ENCODE peak calls at places on chromosomes 2 and 18, in seven cellular contexts. One of them, this sample, is unnamed.

GRCh38 chr2:109173311-109174171 is 44.5 kb downstream of the SH3RF3 start:
- DNase-seq in A549: no peak
- DNase-seq in erythroblast: peak
- DNase-seq in GM12878: no peak
- DNase-seq in tibial nerve: peak
- DNase-seq in upper lobe of left lung: no peak
- DNase-seq in stomach: peak
- DNase-seq in this sample: peak

GRCh38 chr18:55997156-55997561 is 409.2 kb upstream of the TCF4 start:
- DNase-seq in GM12878: no peak
- DNase-seq in upper lobe of left lung: no peak
- DNase-seq in A549: no peak
- DNase-seq in stomach: no peak
- DNase-seq in tibial nerve: no peak
- DNase-seq in erythroblast: no peak
- DNase-seq in this sample: no peak

GRCh38 chr2:127634066-127634617 is 11.8 kb upstream of the GPR17 start:
- DNase-seq in GM12878: no peak
- DNase-seq in upper lobe of left lung: no peak
- DNase-seq in stomach: no peak
- DNase-seq in tibial nerve: no peak
- DNase-seq in A549: no peak
- DNase-seq in erythroblast: no peak
- DNase-seq in this sample: no peak

GRCh38 chr2:228522276-228522675 is 340.8 kb upstream of the SPHKAP start:
- DNase-seq in upper lobe of left lung: no peak
- DNase-seq in stomach: no peak
- DNase-seq in tibial nerve: no peak
- DNase-seq in A549: no peak
- DNase-seq in GM12878: no peak
- DNase-seq in erythroblast: no peak
- DNase-seq in this sample: no peak

GRCh38 chr18:38025433-38026038 is 459.9 kb upstream of the CELF4 start:
- DNase-seq in upper lobe of left lung: no peak
- DNase-seq in erythroblast: no peak
- DNase-seq in stomach: no peak
- DNase-seq in tibial nerve: no peak
- DNase-seq in GM12878: no peak
- DNase-seq in A549: no peak
- DNase-seq in this sample: no peak

GRCh38 chr18:10041180-10041579 is 127.4 kb downstream of the VAPA start:
- DNase-seq in GM12878: no peak
- DNase-seq in A549: no peak
- DNase-seq in tibial nerve: peak
- DNase-seq in stomach: no peak
- DNase-seq in upper lobe of left lung: no peak
- DNase-seq in erythroblast: no peak
- DNase-seq in this sample: peak

GRCh38 chr18:48743046-48743445 is 204.2 kb downstream of the CTIF start:
- DNase-seq in erythroblast: no peak
- DNase-seq in GM12878: no peak
- DNase-seq in stomach: no peak
- DNase-seq in tibial nerve: peak
- DNase-seq in upper lobe of left lung: peak
- DNase-seq in A549: no peak
- DNase-seq in this sample: peak

GRCh38 chr2:231984992-231985391 is 23.5 kb downstream of the DIS3L2 start:
- DNase-seq in upper lobe of left lung: no peak
- DNase-seq in erythroblast: no peak
- DNase-seq in GM12878: no peak
- DNase-seq in stomach: no peak
- DNase-seq in A549: no peak
- DNase-seq in tibial nerve: no peak
- DNase-seq in this sample: no peak

GRCh38 chr2:86566158-86566827 is 3.0 kb upstream of the CHMP3 start:
- DNase-seq in GM12878: no peak
- DNase-seq in upper lobe of left lung: no peak
- DNase-seq in tibial nerve: no peak
- DNase-seq in stomach: no peak
- DNase-seq in A549: no peak
- DNase-seq in erythroblast: no peak
- DNase-seq in this sample: no peak

GRCh38 chr2:24102677-24103076 is 18.0 kb upstream of the TP53I3 start:
- DNase-seq in A549: no peak
- DNase-seq in erythroblast: no peak
- DNase-seq in stomach: no peak
- DNase-seq in upper lobe of left lung: no peak
- DNase-seq in GM12878: no peak
- DNase-seq in tibial nerve: no peak
- DNase-seq in this sample: no peak

GRCh38 chr2:231682546-231683291 is 25.6 kb upstream of the PTMA start:
- DNase-seq in stomach: no peak
- DNase-seq in tibial nerve: no peak
- DNase-seq in upper lobe of left lung: no peak
- DNase-seq in GM12878: no peak
- DNase-seq in erythroblast: no peak
- DNase-seq in A549: no peak
- DNase-seq in this sample: no peak

GRCh38 chr2:60550984-60551240 is 2.5 kb downstream of the BCL11A start:
- DNase-seq in A549: no peak
- DNase-seq in erythroblast: no peak
- DNase-seq in upper lobe of left lung: no peak
- DNase-seq in stomach: no peak
- DNase-seq in GM12878: no peak
- DNase-seq in tibial nerve: no peak
- DNase-seq in this sample: no peak

GRCh38 chr2:229779650-229780049 is 65.3 kb upstream of the DNER start:
- DNase-seq in GM12878: no peak
- DNase-seq in erythroblast: no peak
- DNase-seq in tibial nerve: no peak
- DNase-seq in A549: no peak
- DNase-seq in upper lobe of left lung: no peak
- DNase-seq in stomach: no peak
- DNase-seq in this sample: no peak

GRCh38 chr2:160878622-160879021 is 281.6 kb upstream of the TANK start:
- DNase-seq in GM12878: no peak
- DNase-seq in A549: no peak
- DNase-seq in stomach: no peak
- DNase-seq in upper lobe of left lung: no peak
- DNase-seq in tibial nerve: no peak
- DNase-seq in erythroblast: no peak
- DNase-seq in this sample: no peak

GRCh38 chr2:150445404-150445803 is 42.1 kb downstream of the RND3 start:
- DNase-seq in GM12878: no peak
- DNase-seq in tibial nerve: no peak
- DNase-seq in erythroblast: no peak
- DNase-seq in upper lobe of left lung: no peak
- DNase-seq in stomach: no peak
- DNase-seq in A549: no peak
- DNase-seq in this sample: no peak

GRCh38 chr2:150450765-150451164 is 36.7 kb downstream of the RND3 start:
- DNase-seq in A549: no peak
- DNase-seq in tibial nerve: no peak
- DNase-seq in upper lobe of left lung: no peak
- DNase-seq in erythroblast: no peak
- DNase-seq in GM12878: no peak
- DNase-seq in stomach: no peak
- DNase-seq in this sample: no peak

DNA sequence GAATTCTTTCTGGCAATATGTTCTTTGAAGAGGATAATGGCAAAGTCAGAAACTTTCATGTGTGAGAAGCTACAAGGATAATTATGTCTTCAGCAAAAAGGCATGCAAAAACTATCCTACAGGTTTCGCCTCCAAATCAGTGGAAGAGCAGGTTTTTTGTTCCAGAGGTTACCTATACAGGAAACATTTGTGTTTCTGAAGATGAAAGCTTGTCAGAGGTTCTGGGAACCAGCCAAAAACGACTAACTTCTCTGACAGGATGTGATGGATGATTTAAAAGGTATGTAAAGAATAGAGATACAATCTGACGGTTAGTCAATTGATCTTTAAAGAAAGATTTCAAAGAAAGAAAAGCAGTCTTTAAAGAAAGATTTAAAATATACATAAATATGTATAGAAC is 37.6 kb downstream of the RND3 start:
- DNase-seq in erythroblast: no peak
- DNase-seq in stomach: no peak
- DNase-seq in A549: no peak
- DNase-seq in upper lobe of left lung: no peak
- DNase-seq in GM12878: no peak
- DNase-seq in tibial nerve: no peak
- DNase-seq in this sample: no peak
- TF ChIP-seq POLR2A in erythroblast: no peak
- TF ChIP-seq POLR2A in stomach: no peak
- TF ChIP-seq POLR2A in A549: no peak
- TF ChIP-seq POLR2A in upper lobe of left lung: no peak
- TF ChIP-seq POLR2A in GM12878: no peak
- TF ChIP-seq POLR2A in tibial nerve: no peak
- TF ChIP-seq POLR2A in this sample: no peak

GRCh38 chr2:157443795-157444642 is at the start of gene CYTIP:
- DNase-seq in upper lobe of left lung: peak
- DNase-seq in GM12878: peak
- DNase-seq in erythroblast: no peak
- DNase-seq in stomach: peak
- DNase-seq in tibial nerve: no peak
- DNase-seq in A549: no peak
- DNase-seq in this sample: no peak
- TF ChIP-seq POLR2A in upper lobe of left lung: peak
- TF ChIP-seq POLR2A in GM12878: peak
- TF ChIP-seq POLR2A in erythroblast: no peak
- TF ChIP-seq POLR2A in stomach: no peak
- TF ChIP-seq POLR2A in tibial nerve: peak
- TF ChIP-seq POLR2A in A549: no peak
- TF ChIP-seq POLR2A in this sample: no peak

GRCh38 chr2:152466925-152467676 is 132.1 kb downstream of the FMNL2 start:
- DNase-seq in tibial nerve: no peak
- DNase-seq in erythroblast: no peak
- DNase-seq in upper lobe of left lung: peak
- DNase-seq in GM12878: peak
- DNase-seq in stomach: no peak
- DNase-seq in A549: no peak
- DNase-seq in this sample: peak
- TF ChIP-seq POLR2A in tibial nerve: no peak
- TF ChIP-seq POLR2A in erythroblast: no peak
- TF ChIP-seq POLR2A in upper lobe of left lung: no peak
- TF ChIP-seq POLR2A in GM12878: no peak
- TF ChIP-seq POLR2A in stomach: no peak
- TF ChIP-seq POLR2A in A549: no peak
- TF ChIP-seq POLR2A in this sample: no peak

GRCh38 chr2:236169741-236170654 is 1.8 kb upstream of the GBX2 start:
- DNase-seq in erythroblast: no peak
- DNase-seq in A549: no peak
- DNase-seq in upper lobe of left lung: no peak
- DNase-seq in tibial nerve: no peak
- DNase-seq in stomach: no peak
- DNase-seq in GM12878: no peak
- DNase-seq in this sample: peak

GRCh38 chr2:236169151-236169721 is 1.1 kb upstream of the GBX2 start:
- DNase-seq in upper lobe of left lung: no peak
- DNase-seq in stomach: no peak
- DNase-seq in erythroblast: no peak
- DNase-seq in A549: no peak
- DNase-seq in GM12878: no peak
- DNase-seq in tibial nerve: no peak
- DNase-seq in this sample: peak

GRCh38 chr2:236166781-236167296 is 1.3 kb downstream of the GBX2 start:
- DNase-seq in erythroblast: no peak
- DNase-seq in GM12878: no peak
- DNase-seq in tibial nerve: no peak
- DNase-seq in upper lobe of left lung: no peak
- DNase-seq in stomach: no peak
- DNase-seq in A549: no peak
- DNase-seq in this sample: no peak

GRCh38 chr2:236167297-236168109 is 683 bp downstream of the GBX2 start:
- DNase-seq in upper lobe of left lung: no peak
- DNase-seq in GM12878: no peak
- DNase-seq in A549: peak
- DNase-seq in stomach: no peak
- DNase-seq in erythroblast: peak
- DNase-seq in tibial nerve: no peak
- DNase-seq in this sample: no peak

DNA sequence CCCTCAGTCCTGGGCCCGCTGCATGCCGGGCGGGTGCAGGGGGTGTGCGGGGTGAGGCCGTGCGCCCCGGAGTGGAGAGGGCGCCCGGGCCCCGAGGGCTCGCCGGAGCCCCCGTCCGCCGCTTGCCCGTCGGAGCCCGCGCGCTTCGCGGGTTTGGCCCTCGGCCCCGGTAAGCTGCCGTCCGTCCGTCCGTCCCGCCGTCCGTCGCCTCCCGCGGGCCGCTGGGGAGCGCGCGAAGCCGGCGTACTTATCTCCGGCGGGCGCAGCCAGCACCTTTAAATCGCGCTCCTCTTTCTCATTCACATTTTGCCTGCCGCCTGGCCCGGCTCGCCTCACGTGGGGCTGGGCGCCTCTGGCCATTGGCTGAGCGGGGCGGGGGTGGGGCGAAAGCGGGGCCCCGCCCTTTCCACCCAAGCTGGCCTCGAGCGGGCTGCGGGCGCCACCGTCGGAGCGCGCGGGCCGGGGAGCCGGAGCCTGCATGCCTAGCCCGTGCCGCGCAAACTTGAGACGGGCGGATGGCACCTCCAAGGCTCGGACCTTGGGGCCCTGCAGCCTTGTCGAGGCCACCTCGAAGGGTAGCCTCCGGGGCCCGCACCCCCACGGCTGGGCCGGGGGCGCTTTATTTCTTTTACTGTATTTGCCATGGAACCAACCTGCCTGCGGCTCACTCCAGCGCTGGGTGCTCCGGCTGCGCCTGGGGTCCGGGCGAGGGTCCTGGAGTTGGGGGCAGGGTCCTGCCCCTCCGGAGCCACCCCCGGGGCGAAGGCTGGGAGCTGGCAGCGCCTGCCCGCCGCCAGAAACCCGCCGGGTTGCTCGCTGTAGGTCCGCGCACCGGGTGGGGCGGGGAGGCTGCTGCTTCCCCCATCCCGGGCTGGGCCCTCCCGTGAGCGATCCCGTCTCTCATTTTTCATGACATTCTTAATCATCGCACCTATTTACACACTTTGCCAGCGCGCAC is at the start of gene GBX2:
- DNase-seq in GM12878: no peak
- DNase-seq in A549: peak
- DNase-seq in upper lobe of left lung: no peak
- DNase-seq in stomach: no peak
- DNase-seq in erythroblast: peak
- DNase-seq in tibial nerve: no peak
- DNase-seq in this sample: peak
- TF ChIP-seq POLR2A in GM12878: no peak
- TF ChIP-seq POLR2A in A549: peak
- TF ChIP-seq POLR2A in upper lobe of left lung: no peak
- TF ChIP-seq POLR2A in stomach: no peak
- TF ChIP-seq POLR2A in erythroblast: no peak
- TF ChIP-seq POLR2A in tibial nerve: no peak
- TF ChIP-seq POLR2A in this sample: no peak